ENCODE peak calls at places on chromosomes 13 and 19, in nine cellular contexts. One of them, this sample, is unnamed.

GRCh38 chr13:112894423-112894672 is 74.7 kb upstream of the MCF2L start:
- DNase-seq in Peyer's patch: no peak
- DNase-seq in stomach: no peak
- DNase-seq in heart left ventricle: no peak
- DNase-seq in left ventricle myocardium inferior: no peak
- DNase-seq in pancreas: no peak
- DNase-seq in K562: no peak
- DNase-seq in A549: no peak
- DNase-seq in foreskin fibroblast: no peak
- DNase-seq in this sample: no peak

GRCh38 chr19:34393629-34394028 is 10.6 kb upstream of the PDCD2L start:
- DNase-seq in left ventricle myocardium inferior: no peak
- DNase-seq in heart left ventricle: no peak
- DNase-seq in A549: no peak
- DNase-seq in pancreas: no peak
- DNase-seq in K562: no peak
- DNase-seq in stomach: no peak
- DNase-seq in Peyer's patch: no peak
- DNase-seq in foreskin fibroblast: no peak
- DNase-seq in this sample: no peak

GRCh38 chr19:33808399-33808798 is 11.7 kb downstream of the KCTD15 start:
- DNase-seq in heart left ventricle: no peak
- DNase-seq in Peyer's patch: no peak
- DNase-seq in foreskin fibroblast: no peak
- DNase-seq in A549: no peak
- DNase-seq in left ventricle myocardium inferior: no peak
- DNase-seq in pancreas: no peak
- DNase-seq in stomach: no peak
- DNase-seq in K562: no peak
- DNase-seq in this sample: no peak

GRCh38 chr19:21841784-21842097 is 5.8 kb upstream of the ZNF43 start:
- DNase-seq in K562: no peak
- DNase-seq in foreskin fibroblast: no peak
- DNase-seq in Peyer's patch: no peak
- DNase-seq in pancreas: no peak
- DNase-seq in left ventricle myocardium inferior: no peak
- DNase-seq in heart left ventricle: no peak
- DNase-seq in stomach: no peak
- DNase-seq in A549: no peak
- DNase-seq in this sample: no peak

GRCh38 chr19:3034194-3034844 is 5.2 kb upstream of the TLE2 start:
- DNase-seq in stomach: no peak
- DNase-seq in foreskin fibroblast: no peak
- DNase-seq in Peyer's patch: peak
- DNase-seq in heart left ventricle: no peak
- DNase-seq in pancreas: no peak
- DNase-seq in left ventricle myocardium inferior: no peak
- DNase-seq in K562: no peak
- DNase-seq in A549: no peak
- DNase-seq in this sample: no peak

GRCh38 chr19:18128805-18129204 is 24.2 kb upstream of the PIK3R2 start:
- DNase-seq in left ventricle myocardium inferior: no peak
- DNase-seq in stomach: no peak
- DNase-seq in foreskin fibroblast: no peak
- DNase-seq in Peyer's patch: no peak
- DNase-seq in pancreas: no peak
- DNase-seq in A549: no peak
- DNase-seq in K562: no peak
- DNase-seq in heart left ventricle: no peak
- DNase-seq in this sample: no peak

GRCh38 chr13:92137519-92137918 is 739.1 kb downstream of the GPC5 start:
- DNase-seq in pancreas: no peak
- DNase-seq in foreskin fibroblast: no peak
- DNase-seq in stomach: no peak
- DNase-seq in left ventricle myocardium inferior: no peak
- DNase-seq in A549: no peak
- DNase-seq in Peyer's patch: no peak
- DNase-seq in K562: no peak
- DNase-seq in heart left ventricle: no peak
- DNase-seq in this sample: no peak

GRCh38 chr19:15666186-15666585 is 6.7 kb upstream of the CYP4F12 start:
- DNase-seq in stomach: no peak
- DNase-seq in pancreas: no peak
- DNase-seq in foreskin fibroblast: no peak
- DNase-seq in heart left ventricle: no peak
- DNase-seq in K562: no peak
- DNase-seq in A549: no peak
- DNase-seq in Peyer's patch: no peak
- DNase-seq in left ventricle myocardium inferior: no peak
- DNase-seq in this sample: no peak

GRCh38 chr19:53958168-53958571 is 4.6 kb upstream of the CACNG8 start:
- DNase-seq in A549: no peak
- DNase-seq in pancreas: peak
- DNase-seq in stomach: no peak
- DNase-seq in Peyer's patch: no peak
- DNase-seq in heart left ventricle: no peak
- DNase-seq in foreskin fibroblast: no peak
- DNase-seq in left ventricle myocardium inferior: no peak
- DNase-seq in K562: no peak
- DNase-seq in this sample: no peak

GRCh38 chr19:53960886-53961285 is 1.9 kb upstream of the CACNG8 start:
- DNase-seq in left ventricle myocardium inferior: no peak
- DNase-seq in A549: no peak
- DNase-seq in pancreas: no peak
- DNase-seq in Peyer's patch: no peak
- DNase-seq in foreskin fibroblast: no peak
- DNase-seq in K562: no peak
- DNase-seq in stomach: no peak
- DNase-seq in heart left ventricle: no peak
- DNase-seq in this sample: no peak

GRCh38 chr19:53957448-53958167 is 5.1 kb upstream of the CACNG8 start:
- DNase-seq in K562: no peak
- DNase-seq in left ventricle myocardium inferior: no peak
- DNase-seq in heart left ventricle: no peak
- DNase-seq in pancreas: no peak
- DNase-seq in stomach: no peak
- DNase-seq in A549: no peak
- DNase-seq in foreskin fibroblast: no peak
- DNase-seq in Peyer's patch: no peak
- DNase-seq in this sample: no peak

GRCh38 chr19:53960187-53960586 is 2.5 kb upstream of the CACNG8 start:
- DNase-seq in heart left ventricle: no peak
- DNase-seq in A549: no peak
- DNase-seq in K562: no peak
- DNase-seq in foreskin fibroblast: no peak
- DNase-seq in pancreas: no peak
- DNase-seq in stomach: no peak
- DNase-seq in Peyer's patch: no peak
- DNase-seq in left ventricle myocardium inferior: no peak
- DNase-seq in this sample: no peak

DNA sequence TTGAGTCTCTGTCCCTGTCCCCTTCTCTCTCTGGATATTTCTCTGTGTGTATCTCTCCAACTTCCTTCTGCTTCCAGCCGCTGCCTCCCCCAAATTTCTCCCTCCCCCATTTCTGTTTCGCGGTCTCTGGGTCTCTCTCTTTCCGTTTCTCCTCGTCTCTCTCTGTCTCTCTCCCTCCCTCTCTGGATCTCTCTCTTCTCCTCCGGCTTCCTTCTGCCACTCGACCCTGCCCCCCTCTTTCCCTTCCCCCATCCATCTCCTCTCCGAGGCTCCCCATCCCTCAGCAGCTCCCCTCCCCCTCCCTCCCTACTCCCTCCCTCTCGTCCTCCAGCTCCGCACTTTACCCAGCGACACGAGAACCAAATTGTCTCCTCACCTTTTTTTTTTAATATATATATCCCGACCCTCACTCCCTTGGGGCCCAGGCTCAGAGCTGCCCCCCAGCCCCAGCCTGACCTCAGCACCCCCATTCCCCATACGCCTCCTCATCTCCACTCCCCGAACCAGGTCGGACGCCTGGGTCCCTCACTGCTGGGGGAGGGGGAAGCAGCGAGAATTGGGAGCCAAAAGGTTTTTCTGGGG is 3.5 kb upstream of the CACNG8 start:
- DNase-seq in Peyer's patch: no peak
- DNase-seq in heart left ventricle: no peak
- DNase-seq in left ventricle myocardium inferior: no peak
- DNase-seq in pancreas: no peak
- DNase-seq in A549: no peak
- DNase-seq in K562: no peak
- DNase-seq in stomach: no peak
- DNase-seq in foreskin fibroblast: no peak
- DNase-seq in this sample: no peak
- H3K4me3 ChIP-seq in Peyer's patch: no peak
- H3K4me3 ChIP-seq in heart left ventricle: no peak
- H3K4me3 ChIP-seq in left ventricle myocardium inferior: no peak
- H3K4me3 ChIP-seq in pancreas: no peak
- H3K4me3 ChIP-seq in A549: peak
- H3K4me3 ChIP-seq in K562: no peak
- H3K4me3 ChIP-seq in stomach: no peak
- H3K4me3 ChIP-seq in foreskin fibroblast: no peak
- H3K4me3 ChIP-seq in this sample: no peak

DNA sequence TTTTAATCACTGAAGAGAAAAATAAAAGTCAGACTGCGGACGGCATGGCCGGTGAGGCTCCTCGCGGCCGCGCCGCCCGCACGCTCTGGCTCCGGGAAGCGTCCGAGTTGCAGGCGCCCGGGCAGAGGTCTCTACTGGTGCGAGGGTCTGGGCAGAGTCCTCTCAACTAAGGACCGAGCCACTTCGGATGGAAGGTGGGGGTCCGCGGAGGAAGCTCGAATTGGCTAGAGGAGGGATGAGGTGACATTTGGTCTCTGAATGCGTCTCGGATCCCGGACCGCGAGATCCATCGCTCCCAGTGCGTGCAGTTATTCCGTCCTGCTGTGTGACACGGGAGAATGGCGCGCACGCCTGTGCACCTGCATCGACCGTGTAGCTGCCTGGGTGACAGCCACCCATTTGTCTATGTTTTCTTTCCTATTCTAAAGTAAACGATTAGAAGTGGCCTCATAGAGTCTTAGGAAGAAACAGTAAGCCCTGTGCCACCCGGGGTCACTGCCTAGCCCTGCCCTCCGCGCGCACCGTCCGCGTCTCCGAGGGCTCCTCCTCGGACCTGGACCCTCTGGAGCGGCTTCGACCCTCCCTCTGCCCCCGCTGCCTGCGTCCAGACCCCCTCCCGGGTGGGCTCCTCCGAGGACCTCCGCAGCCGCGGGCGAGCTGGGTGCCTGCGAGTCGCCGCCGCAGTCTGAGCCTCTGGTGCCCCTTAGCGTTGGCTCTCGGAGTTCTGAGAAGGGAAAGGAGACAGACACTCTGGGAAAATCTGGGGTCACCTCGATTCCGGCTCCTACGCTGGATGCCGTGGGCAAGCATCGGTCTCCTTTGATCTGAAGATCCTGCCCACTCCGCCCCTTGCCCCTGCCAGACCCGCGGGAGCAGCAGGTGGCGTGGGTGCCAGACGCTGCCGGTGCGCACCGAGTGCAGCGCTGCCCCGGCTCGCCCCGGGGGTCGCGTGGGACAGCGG is 347.4 kb downstream of the LIG4 start:
- DNase-seq in foreskin fibroblast: no peak
- DNase-seq in A549: peak
- DNase-seq in K562: peak
- DNase-seq in heart left ventricle: no peak
- DNase-seq in Peyer's patch: no peak
- DNase-seq in pancreas: peak
- DNase-seq in stomach: peak
- DNase-seq in left ventricle myocardium inferior: no peak
- DNase-seq in this sample: no peak
- TF ChIP-seq CTCF in foreskin fibroblast: peak
- TF ChIP-seq CTCF in A549: peak
- TF ChIP-seq CTCF in K562: no peak
- TF ChIP-seq CTCF in heart left ventricle: no peak
- TF ChIP-seq CTCF in Peyer's patch: no peak
- TF ChIP-seq CTCF in pancreas: no peak
- TF ChIP-seq CTCF in stomach: no peak
- TF ChIP-seq CTCF in left ventricle myocardium inferior: peak
- TF ChIP-seq CTCF in this sample: no peak

GRCh38 chr19:14089662-14090508 is 666 bp downstream of the SAMD1 start:
- DNase-seq in A549: peak
- DNase-seq in stomach: peak
- DNase-seq in foreskin fibroblast: peak
- DNase-seq in K562: peak
- DNase-seq in left ventricle myocardium inferior: peak
- DNase-seq in heart left ventricle: no peak
- DNase-seq in Peyer's patch: peak
- DNase-seq in pancreas: peak
- DNase-seq in this sample: no peak

GRCh38 chr19:14089412-14089661 is 1.2 kb downstream of the SAMD1 start:
- DNase-seq in left ventricle myocardium inferior: no peak
- DNase-seq in A549: peak
- DNase-seq in stomach: no peak
- DNase-seq in pancreas: no peak
- DNase-seq in Peyer's patch: no peak
- DNase-seq in foreskin fibroblast: no peak
- DNase-seq in heart left ventricle: no peak
- DNase-seq in K562: no peak
- DNase-seq in this sample: no peak

GRCh38 chr19:14091086-14091884 is 734 bp upstream of the SAMD1 start:
- DNase-seq in pancreas: peak
- DNase-seq in stomach: no peak
- DNase-seq in foreskin fibroblast: peak
- DNase-seq in Peyer's patch: peak
- DNase-seq in A549: peak
- DNase-seq in K562: peak
- DNase-seq in heart left ventricle: peak
- DNase-seq in left ventricle myocardium inferior: no peak
- DNase-seq in this sample: no peak

GRCh38 chr19:14090509-14091085 is at the start of gene SAMD1:
- DNase-seq in K562: peak
- DNase-seq in A549: peak
- DNase-seq in heart left ventricle: peak
- DNase-seq in Peyer's patch: peak
- DNase-seq in stomach: peak
- DNase-seq in pancreas: peak
- DNase-seq in left ventricle myocardium inferior: peak
- DNase-seq in foreskin fibroblast: peak
- DNase-seq in this sample: no peak

DNA sequence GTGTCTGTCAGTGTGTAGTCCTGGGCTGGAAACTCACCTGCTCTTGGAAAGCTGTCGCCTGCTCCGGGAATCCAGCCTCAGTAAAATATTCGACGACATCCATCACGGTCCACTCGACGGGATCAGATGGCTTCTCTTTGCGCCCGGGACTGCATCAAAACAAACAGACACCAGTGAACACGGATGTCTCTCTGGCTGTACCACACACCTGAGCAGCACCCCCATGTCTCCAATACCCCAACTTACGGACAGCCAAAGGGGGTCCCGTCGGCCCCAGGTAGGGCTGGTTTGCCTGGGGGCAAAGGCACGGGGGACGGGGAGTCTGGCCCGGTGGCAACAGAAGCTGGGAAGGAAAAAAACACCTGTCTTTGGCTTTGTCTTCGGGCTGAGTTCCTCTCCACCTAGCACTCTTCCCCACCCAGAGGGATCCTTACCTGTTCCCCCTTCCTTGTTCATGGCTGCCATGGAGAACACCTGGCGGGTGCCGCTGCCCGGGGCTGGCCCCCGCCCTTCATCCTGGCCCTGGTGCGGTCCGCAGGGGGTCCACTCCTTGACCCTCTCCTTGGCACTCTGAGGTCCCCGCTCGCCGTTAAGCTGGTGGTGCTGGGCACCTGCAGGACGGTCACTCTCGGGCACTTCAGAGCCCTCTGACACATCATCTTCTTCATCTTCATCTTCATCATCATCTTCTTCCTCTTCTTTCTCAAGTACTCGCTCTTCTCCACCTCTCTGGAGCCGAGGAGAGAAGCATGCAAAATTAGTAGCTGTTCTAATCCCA is 1.7 kb downstream of the SAMD1 start:
- DNase-seq in Peyer's patch: no peak
- DNase-seq in K562: no peak
- DNase-seq in left ventricle myocardium inferior: no peak
- DNase-seq in A549: no peak
- DNase-seq in stomach: no peak
- DNase-seq in heart left ventricle: no peak
- DNase-seq in pancreas: no peak
- DNase-seq in foreskin fibroblast: no peak
- DNase-seq in this sample: no peak
- H3K4me3 ChIP-seq in Peyer's patch: peak
- H3K4me3 ChIP-seq in K562: peak
- H3K4me3 ChIP-seq in left ventricle myocardium inferior: peak
- H3K4me3 ChIP-seq in A549: peak
- H3K4me3 ChIP-seq in stomach: peak
- H3K4me3 ChIP-seq in heart left ventricle: peak
- H3K4me3 ChIP-seq in pancreas: no peak
- H3K4me3 ChIP-seq in foreskin fibroblast: peak
- H3K4me3 ChIP-seq in this sample: peak

GRCh38 chr19:39345956-39346355 is 3.7 kb downstream of the SAMD4B start:
- DNase-seq in Peyer's patch: no peak
- DNase-seq in K562: no peak
- DNase-seq in A549: no peak
- DNase-seq in left ventricle myocardium inferior: no peak
- DNase-seq in stomach: no peak
- DNase-seq in pancreas: no peak
- DNase-seq in foreskin fibroblast: no peak
- DNase-seq in heart left ventricle: no peak
- DNase-seq in this sample: no peak
- TF ChIP-seq CTCF in Peyer's patch: no peak
- TF ChIP-seq CTCF in K562: no peak
- TF ChIP-seq CTCF in A549: no peak
- TF ChIP-seq CTCF in left ventricle myocardium inferior: no peak
- TF ChIP-seq CTCF in stomach: no peak
- TF ChIP-seq CTCF in pancreas: no peak
- TF ChIP-seq CTCF in foreskin fibroblast: no peak
- TF ChIP-seq CTCF in heart left ventricle: no peak
- TF ChIP-seq CTCF in this sample: peak